ENCODE peak calls at places on chromosomes 2 and 18, in seven cellular contexts. One of them, this sample, is unnamed.
A peak's percentile ranks its signal among the peaks of the same experiment; 100 is the strongest.

GRCh38 chr18:76943542-76944339 is 121.4 kb downstream of the ZNF236 start:
- DNase-seq in spleen: no peak
- DNase-seq in brain microvascular endothelial cell: no peak
- DNase-seq in sigmoid colon: peak; percentile 90
- DNase-seq in WERI-Rb-1: no peak
- DNase-seq in mammary epithelial cell: no peak
- DNase-seq in BJ: no peak
- DNase-seq in this sample: peak; percentile 76

GRCh38 chr2:157307021-157307420 is 18.6 kb downstream of the ERMN start:
- DNase-seq in spleen: no peak
- DNase-seq in brain microvascular endothelial cell: no peak
- DNase-seq in sigmoid colon: no peak
- DNase-seq in WERI-Rb-1: no peak
- DNase-seq in mammary epithelial cell: no peak
- DNase-seq in BJ: no peak
- DNase-seq in this sample: no peak

GRCh38 chr2:188701836-188702235 is 272.3 kb upstream of the COL3A1 start:
- DNase-seq in spleen: no peak
- DNase-seq in brain microvascular endothelial cell: peak; percentile 23
- DNase-seq in sigmoid colon: no peak
- DNase-seq in WERI-Rb-1: no peak
- DNase-seq in mammary epithelial cell: peak; percentile 6
- DNase-seq in BJ: no peak
- DNase-seq in this sample: no peak

GRCh38 chr2:156189143-156189542 is 143.4 kb downstream of the NR4A2 start:
- DNase-seq in spleen: no peak
- DNase-seq in brain microvascular endothelial cell: no peak
- DNase-seq in sigmoid colon: no peak
- DNase-seq in WERI-Rb-1: no peak
- DNase-seq in mammary epithelial cell: no peak
- DNase-seq in BJ: no peak
- DNase-seq in this sample: no peak

GRCh38 chr2:240569523-240569997 is 1.3 kb downstream of the RNPEPL1 start:
- DNase-seq in spleen: no peak
- DNase-seq in brain microvascular endothelial cell: no peak
- DNase-seq in sigmoid colon: no peak
- DNase-seq in WERI-Rb-1: no peak
- DNase-seq in mammary epithelial cell: no peak
- DNase-seq in BJ: no peak
- DNase-seq in this sample: no peak

GRCh38 chr2:156333274-156333950 is 891 bp upstream of the NR4A2 start:
- DNase-seq in spleen: no peak
- DNase-seq in brain microvascular endothelial cell: peak; percentile 43
- DNase-seq in sigmoid colon: no peak
- DNase-seq in WERI-Rb-1: no peak
- DNase-seq in mammary epithelial cell: peak; percentile 32
- DNase-seq in BJ: no peak
- DNase-seq in this sample: peak; percentile 82

GRCh38 chr2:226969412-226969811 is 133.6 kb downstream of the RHBDD1 start:
- DNase-seq in spleen: no peak
- DNase-seq in brain microvascular endothelial cell: no peak
- DNase-seq in sigmoid colon: no peak
- DNase-seq in WERI-Rb-1: no peak
- DNase-seq in mammary epithelial cell: no peak
- DNase-seq in BJ: peak; percentile 44
- DNase-seq in this sample: no peak

GRCh38 chr2:231965118-231965517 is 3.6 kb downstream of the DIS3L2 start:
- DNase-seq in spleen: no peak
- DNase-seq in brain microvascular endothelial cell: no peak
- DNase-seq in sigmoid colon: no peak
- DNase-seq in WERI-Rb-1: no peak
- DNase-seq in mammary epithelial cell: no peak
- DNase-seq in BJ: no peak
- DNase-seq in this sample: no peak

GRCh38 chr18:27124196-27124595 is 60.9 kb downstream of the CHST9 start:
- DNase-seq in spleen: no peak
- DNase-seq in brain microvascular endothelial cell: no peak
- DNase-seq in sigmoid colon: no peak
- DNase-seq in WERI-Rb-1: no peak
- DNase-seq in mammary epithelial cell: no peak
- DNase-seq in BJ: no peak
- DNase-seq in this sample: no peak

GRCh38 chr2:141384676-141385075 is 746.1 kb downstream of the LRP1B start:
- DNase-seq in spleen: no peak
- DNase-seq in brain microvascular endothelial cell: peak; percentile 7
- DNase-seq in sigmoid colon: no peak
- DNase-seq in WERI-Rb-1: no peak
- DNase-seq in mammary epithelial cell: peak; percentile 54
- DNase-seq in BJ: no peak
- DNase-seq in this sample: peak; percentile 5

GRCh38 chr2:46803911-46804670 is 111.5 kb downstream of the MCFD2 start:
- DNase-seq in spleen: no peak
- DNase-seq in brain microvascular endothelial cell: peak; percentile 65
- DNase-seq in sigmoid colon: peak; percentile 47
- DNase-seq in WERI-Rb-1: no peak
- DNase-seq in mammary epithelial cell: peak; percentile 94
- DNase-seq in BJ: peak; percentile 95
- DNase-seq in this sample: peak; percentile 73

DNA sequence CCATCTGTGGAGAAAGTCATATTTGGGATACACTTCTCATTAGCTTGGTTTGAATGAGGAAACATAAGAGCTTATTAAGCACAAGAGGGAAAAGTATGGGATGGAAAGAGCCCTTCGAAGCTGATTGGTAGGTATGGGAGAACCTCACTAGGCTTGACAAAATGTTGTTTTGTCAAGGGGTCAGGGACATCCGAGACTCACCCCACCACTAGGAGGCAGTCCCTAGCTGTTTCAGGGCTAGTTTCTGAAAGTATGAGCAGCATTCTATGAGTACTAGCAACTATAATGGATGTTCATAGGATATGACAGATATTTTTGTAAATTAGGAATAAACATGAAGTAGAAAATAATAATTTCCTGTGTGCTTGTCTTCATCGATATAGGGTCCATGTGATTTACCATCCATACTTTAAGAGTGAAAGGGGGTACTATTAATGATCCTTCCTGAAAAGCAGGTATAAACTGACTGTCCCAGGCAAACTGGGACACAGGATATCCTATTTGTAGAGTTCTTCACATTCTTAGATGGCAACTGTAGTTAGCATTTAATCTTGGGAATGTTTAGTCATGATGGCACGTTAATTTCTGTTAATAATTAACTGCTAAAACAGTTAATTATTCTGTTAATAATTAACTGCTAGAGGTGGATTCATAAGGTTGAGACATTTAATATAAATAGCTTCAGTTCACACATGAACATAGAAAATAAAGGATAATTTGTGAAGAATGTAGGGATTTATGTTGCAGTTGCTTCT is 28.4 kb downstream of the OTX1 start:
- DNase-seq in spleen: no peak
- DNase-seq in brain microvascular endothelial cell: no peak
- DNase-seq in sigmoid colon: no peak
- DNase-seq in WERI-Rb-1: peak; percentile 50
- DNase-seq in mammary epithelial cell: peak; percentile 42
- DNase-seq in BJ: no peak
- DNase-seq in this sample: peak; percentile 58
- TF ChIP-seq CTCF in spleen: no peak
- TF ChIP-seq CTCF in brain microvascular endothelial cell: peak; percentile 61
- TF ChIP-seq CTCF in sigmoid colon: no peak
- TF ChIP-seq CTCF in WERI-Rb-1: peak; percentile 56
- TF ChIP-seq CTCF in mammary epithelial cell: peak; percentile 86
- TF ChIP-seq CTCF in BJ: peak; percentile 49
- TF ChIP-seq CTCF in this sample: peak; percentile 32

GRCh38 chr18:3124822-3125221 is 94.9 kb downstream of the MYOM1 start:
- DNase-seq in spleen: no peak
- DNase-seq in brain microvascular endothelial cell: no peak
- DNase-seq in sigmoid colon: no peak
- DNase-seq in WERI-Rb-1: no peak
- DNase-seq in mammary epithelial cell: no peak
- DNase-seq in BJ: no peak
- DNase-seq in this sample: no peak

GRCh38 chr18:3132700-3133099 is 87.1 kb downstream of the MYOM1 start:
- DNase-seq in spleen: no peak
- DNase-seq in brain microvascular endothelial cell: no peak
- DNase-seq in sigmoid colon: no peak
- DNase-seq in WERI-Rb-1: no peak
- DNase-seq in mammary epithelial cell: no peak
- DNase-seq in BJ: no peak
- DNase-seq in this sample: no peak

GRCh38 chr18:3130344-3130743 is 89.4 kb downstream of the MYOM1 start:
- DNase-seq in spleen: no peak
- DNase-seq in brain microvascular endothelial cell: no peak
- DNase-seq in sigmoid colon: no peak
- DNase-seq in WERI-Rb-1: no peak
- DNase-seq in mammary epithelial cell: no peak
- DNase-seq in BJ: no peak
- DNase-seq in this sample: no peak

GRCh38 chr18:3126457-3127097 is 93.2 kb downstream of the MYOM1 start:
- DNase-seq in spleen: no peak
- DNase-seq in brain microvascular endothelial cell: no peak
- DNase-seq in sigmoid colon: no peak
- DNase-seq in WERI-Rb-1: no peak
- DNase-seq in mammary epithelial cell: no peak
- DNase-seq in BJ: no peak
- DNase-seq in this sample: peak; percentile 32

DNA sequence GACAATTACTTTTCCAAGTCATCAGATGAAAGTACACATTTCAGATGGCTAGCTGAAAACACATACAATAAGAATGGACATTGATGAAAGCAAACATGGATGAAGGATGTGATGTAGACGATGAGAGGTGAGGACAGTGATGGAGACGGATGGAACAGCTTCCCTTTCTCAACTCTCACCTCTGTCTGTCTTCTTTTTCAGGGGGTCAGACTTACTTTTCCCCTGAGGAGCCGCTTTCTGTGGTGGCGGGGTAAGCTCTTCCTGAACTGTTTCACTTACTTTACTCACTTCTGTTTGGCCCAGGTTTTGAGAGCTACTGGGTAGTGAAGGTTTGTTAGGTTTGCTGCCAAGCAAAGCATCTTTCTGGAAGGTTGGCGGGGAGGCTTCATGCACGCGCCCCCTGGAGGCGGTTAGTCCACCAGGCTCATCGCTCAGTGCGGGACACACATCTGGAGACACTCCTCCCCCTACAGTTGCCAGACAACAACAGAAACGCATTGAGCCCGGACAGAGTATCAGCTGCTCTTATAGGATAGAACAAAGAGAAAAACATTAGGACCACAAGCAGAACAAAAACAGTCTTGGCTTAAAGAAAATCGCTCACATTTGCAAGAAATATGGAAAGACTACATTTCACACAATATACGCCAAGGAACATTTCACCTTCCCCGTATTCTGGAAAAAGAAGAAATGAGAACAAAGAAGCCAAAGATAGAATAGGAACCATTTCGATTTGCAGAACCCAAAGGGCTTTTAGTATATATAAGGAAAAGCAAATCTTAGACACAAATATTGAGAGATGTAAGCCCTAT is 90.5 kb downstream of the MYOM1 start:
- DNase-seq in spleen: peak; percentile 94
- DNase-seq in brain microvascular endothelial cell: peak; percentile 89
- DNase-seq in sigmoid colon: peak; percentile 88
- DNase-seq in WERI-Rb-1: peak; percentile 64
- DNase-seq in mammary epithelial cell: peak; percentile 54
- DNase-seq in BJ: peak; percentile 24
- DNase-seq in this sample: peak; percentile 84
- TF ChIP-seq CTCF in spleen: peak; percentile 64
- TF ChIP-seq CTCF in brain microvascular endothelial cell: peak; percentile 99
- TF ChIP-seq CTCF in sigmoid colon: peak; percentile 64
- TF ChIP-seq CTCF in WERI-Rb-1: peak; percentile 86
- TF ChIP-seq CTCF in mammary epithelial cell: peak; percentile 87
- TF ChIP-seq CTCF in BJ: peak; percentile 97
- TF ChIP-seq CTCF in this sample: peak; percentile 72

DNA sequence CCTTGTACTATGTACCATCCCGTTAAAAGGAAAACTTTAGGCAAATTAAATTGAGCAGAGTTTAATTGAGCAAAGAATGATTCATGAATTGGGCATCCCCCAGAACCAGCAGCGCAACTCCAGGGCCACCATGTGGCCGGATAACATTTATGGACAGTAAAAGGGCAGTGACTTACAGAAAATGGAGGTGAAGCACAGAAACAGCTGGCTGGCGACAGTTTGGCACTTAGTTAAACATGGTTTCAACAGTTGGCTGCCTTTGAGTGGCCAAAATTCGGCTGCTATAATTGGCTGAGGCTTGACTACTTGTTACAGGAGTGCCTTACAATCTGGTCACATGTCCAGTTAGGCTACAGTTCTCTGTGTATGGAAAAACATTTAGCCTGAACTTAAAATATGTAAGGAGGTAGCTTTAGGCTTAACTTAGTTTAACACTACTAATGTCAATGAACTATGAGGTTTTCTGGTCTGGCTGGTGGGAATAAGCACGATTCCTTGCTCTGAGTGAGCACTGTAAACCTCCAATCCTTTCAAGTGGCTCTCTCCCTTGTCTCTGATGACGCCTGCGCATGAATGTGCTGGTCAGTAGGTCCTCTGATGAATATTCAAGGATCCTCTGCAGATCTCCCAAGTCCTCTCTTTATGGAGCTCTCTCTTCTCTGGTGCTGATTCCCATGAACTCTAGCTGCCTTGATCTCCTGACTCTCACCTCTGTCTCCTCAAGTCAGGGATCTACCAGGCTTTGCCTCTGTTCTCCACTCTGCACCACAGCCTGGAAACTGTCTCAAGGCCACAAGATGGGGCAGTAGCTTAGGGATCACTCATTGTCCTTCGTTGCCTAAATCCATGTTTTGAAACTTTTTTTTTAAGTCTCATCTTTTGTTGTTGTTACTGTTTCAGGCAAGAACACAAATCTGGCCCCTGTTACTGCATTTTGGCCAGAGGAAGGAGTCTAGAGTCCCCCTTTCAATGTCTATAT is 24.4 kb upstream of the RAB31 start:
- DNase-seq in spleen: no peak
- DNase-seq in brain microvascular endothelial cell: peak; percentile 68
- DNase-seq in sigmoid colon: no peak
- DNase-seq in WERI-Rb-1: no peak
- DNase-seq in mammary epithelial cell: peak; percentile 50
- DNase-seq in BJ: peak; percentile 27
- DNase-seq in this sample: peak; percentile 84
- TF ChIP-seq CTCF in spleen: no peak
- TF ChIP-seq CTCF in brain microvascular endothelial cell: peak; percentile 81
- TF ChIP-seq CTCF in sigmoid colon: no peak
- TF ChIP-seq CTCF in WERI-Rb-1: peak; percentile 42
- TF ChIP-seq CTCF in mammary epithelial cell: peak; percentile 59
- TF ChIP-seq CTCF in BJ: peak; percentile 68
- TF ChIP-seq CTCF in this sample: peak; percentile 48

DNA sequence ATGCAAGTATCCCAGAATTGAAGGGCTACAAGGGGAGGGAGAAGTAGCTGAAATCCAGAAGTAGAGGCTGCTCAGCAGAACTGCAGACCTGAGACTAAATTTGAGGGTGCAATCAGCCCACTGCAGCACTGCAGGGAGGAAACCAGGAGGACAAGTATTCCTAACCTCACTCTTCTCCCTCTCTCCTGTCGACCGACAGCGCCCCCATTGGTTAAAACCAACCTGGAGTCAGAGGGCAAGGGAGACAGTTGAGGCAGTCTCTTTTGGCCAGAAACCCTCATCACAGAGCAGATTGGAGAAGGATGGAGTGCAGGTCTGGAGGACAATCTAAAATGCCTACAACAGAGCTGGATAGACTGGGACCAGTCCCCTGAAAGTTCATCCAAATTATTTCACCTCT is 768.9 kb upstream of the KLHL29 start:
- DNase-seq in spleen: no peak
- DNase-seq in brain microvascular endothelial cell: no peak
- DNase-seq in sigmoid colon: no peak
- DNase-seq in WERI-Rb-1: no peak
- DNase-seq in mammary epithelial cell: no peak
- DNase-seq in BJ: no peak
- DNase-seq in this sample: no peak
- TF ChIP-seq CTCF in spleen: no peak
- TF ChIP-seq CTCF in brain microvascular endothelial cell: no peak
- TF ChIP-seq CTCF in sigmoid colon: no peak
- TF ChIP-seq CTCF in WERI-Rb-1: peak; percentile 5
- TF ChIP-seq CTCF in mammary epithelial cell: no peak
- TF ChIP-seq CTCF in BJ: no peak
- TF ChIP-seq CTCF in this sample: no peak